ENCODE peak calls at places on chromosomes 1 and 21, in six cellular contexts. F is IMR-90, S is neuronal stem cell, V is kidney epithelial cell, T is left lung, O is cardiac fibroblast. Q is an unnamed sample.

GRCh38 chr1:4743978-4744750 is 89.8 kb downstream of the AJAP1 start:
- DNase-seq in F (no peak), S (no peak), T (peak; percentile 44), O (no peak), V (no peak), Q (no peak)

GRCh38 chr1:201136696-201137392 is 9.9 kb upstream of the ASCL5 start:
- DNase-seq in T (no peak), F (no peak), S (no peak), V (no peak), O (no peak), Q (no peak)

GRCh38 chr1:200245492-200245891 is 164.3 kb downstream of the ZNF281 start:
- DNase-seq in T (no peak), F (peak; percentile 89), V (no peak), S (no peak), O (peak; percentile 33), Q (no peak)

GRCh38 chr1:67061266-67061665 is 7.3 kb upstream of the SLC35D1 start:
- DNase-seq in F (peak; percentile 36), S (no peak), O (no peak), V (no peak), T (no peak), Q (no peak)

GRCh38 chr1:167107456-167107855 is 13.6 kb downstream of the STYXL2 start:
- DNase-seq in S (no peak), V (no peak), O (no peak), T (no peak), F (no peak), Q (no peak)

GRCh38 chr1:25796807-25797458 is 3.1 kb upstream of the SELENON start:
- DNase-seq in V (no peak), S (peak; percentile 82), O (peak; percentile 85), F (peak; percentile 77), T (peak; percentile 88), Q (peak; percentile 33)

GRCh38 chr1:234891427-234891826 is 237.2 kb downstream of the TOMM20 start:
- DNase-seq in T (no peak), F (no peak), O (no peak), V (no peak), S (no peak), Q (no peak)

GRCh38 chr1:207021139-207021861 is 11.3 kb downstream of the C1orf116 start:
- DNase-seq in S (no peak), V (no peak), F (peak; percentile 73), O (peak; percentile 58), T (no peak), Q (no peak)

GRCh38 chr1:147078606-147079399 is 93.5 kb downstream of the PRKAB2 start:
- DNase-seq in V (no peak), F (no peak), S (no peak), O (no peak), T (no peak), Q (no peak)

GRCh38 chr1:43980255-43981134 is 1.5 kb downstream of the B4GALT2 start:
- DNase-seq in V (no peak), O (peak; percentile 21), F (peak; percentile 56), S (no peak), T (peak; percentile 43), Q (no peak)

GRCh38 chr1:112772781-112773180 is 57.6 kb upstream of the PPM1J start:
- DNase-seq in O (peak; percentile 55), T (no peak), S (no peak), V (no peak), F (no peak), Q (no peak)

GRCh38 chr21:44793269-44794030 is 8.2 kb downstream of the UBE2G2 start:
- DNase-seq in V (no peak), S (peak; percentile 59), F (peak; percentile 58), O (peak; percentile 75), T (peak; percentile 86), Q (peak; percentile 11)

GRCh38 chr1:244801246-244801645 is 34.2 kb upstream of the COX20 start:
- DNase-seq in O (peak; percentile 41), S (no peak), V (no peak), T (no peak), F (peak; percentile 13), Q (no peak)

GRCh38 chr1:147496571-147496970 is 44.7 kb upstream of the BCL9 start:
- DNase-seq in T (no peak), O (peak; percentile 69), S (no peak), V (no peak), F (peak; percentile 37), Q (peak; percentile 16)

GRCh38 chr1:244780311-244780710 is 55.1 kb upstream of the COX20 start:
- DNase-seq in V (no peak), T (no peak), O (no peak), F (no peak), S (no peak), Q (no peak)

DNA sequence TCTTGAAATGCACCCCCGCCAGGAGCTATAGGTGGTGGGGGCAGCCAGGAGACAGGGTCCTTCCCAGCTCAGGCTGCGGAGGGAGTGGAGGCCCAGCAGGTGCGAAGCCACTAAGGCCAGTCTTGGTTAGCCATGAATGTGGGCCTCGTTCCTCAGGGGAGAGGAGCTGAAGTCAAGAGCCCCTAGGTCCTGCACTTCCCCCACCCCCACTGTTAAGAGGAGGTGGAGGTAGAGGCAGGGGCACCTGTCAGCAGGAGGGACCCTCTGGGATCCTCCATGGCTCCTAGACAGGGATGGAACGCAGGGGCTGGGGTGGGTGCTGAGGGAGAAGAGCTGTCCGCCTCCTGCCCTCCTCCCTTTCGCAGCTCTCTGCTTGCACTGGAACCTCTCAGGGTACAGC is 37.1 kb downstream of the MATN1 start:
- DNase-seq in F (no peak), O (no peak), V (no peak), T (no peak), S (no peak), Q (no peak)
- H3K4me3 ChIP-seq in F (no peak overlapping the region), O (no peak overlapping the region), V (no peak overlapping the region), T (no peak overlapping the region), S (no peak overlapping the region), Q (no peak overlapping the region)

GRCh38 chr1:47680815-47681475 is 243.1 kb downstream of the FOXD2 start:
- DNase-seq in V (no peak), S (no peak), O (no peak), F (no peak), T (no peak), Q (no peak)

GRCh38 chr1:47682198-47682597 is 244.4 kb downstream of the FOXD2 start:
- DNase-seq in O (no peak), S (no peak), T (no peak), F (no peak), V (no peak), Q (no peak)

GRCh38 chr1:47683402-47683801 is 245.6 kb downstream of the FOXD2 start:
- DNase-seq in T (no peak), S (no peak), O (no peak), F (no peak), V (no peak), Q (no peak)

GRCh38 chr1:47682786-47683350 is 245.0 kb downstream of the FOXD2 start:
- DNase-seq in S (no peak), T (no peak), F (no peak), V (no peak), O (no peak), Q (no peak)

DNA sequence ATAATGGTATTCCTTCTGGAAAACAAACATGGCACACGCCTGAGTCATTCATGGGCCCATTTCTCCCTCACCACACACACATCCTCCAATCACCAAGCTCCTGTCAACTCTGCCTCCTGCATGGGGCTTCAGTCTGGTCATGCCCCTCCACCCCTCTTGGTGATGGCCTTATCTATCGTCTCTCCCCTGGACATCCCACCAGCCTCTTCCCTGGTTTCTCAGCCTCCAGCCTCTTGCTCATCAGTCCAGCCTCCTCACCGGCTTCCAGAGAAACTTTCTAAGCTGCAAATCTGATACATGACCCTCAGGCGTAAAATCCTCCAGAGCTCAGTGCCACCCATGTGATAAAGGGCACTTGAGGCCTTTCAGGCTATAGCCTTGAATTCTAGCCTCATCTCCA is 243.9 kb downstream of the FOXD2 start:
- DNase-seq in F (no peak), O (no peak), T (no peak), S (no peak), V (no peak), Q (no peak)
- H3K4me3 ChIP-seq in F (no peak overlapping the region), O (no peak overlapping the region), T (no peak overlapping the region), S (no peak overlapping the region), V (no peak overlapping the region), Q (no peak overlapping the region)

GRCh38 chr1:151165738-151166505 is at the start of the genes LYSMD1 and SCNM1:
- DNase-seq in T (peak; percentile 94), F (peak; percentile 99), S (peak; percentile 95), O (peak; percentile 99), V (peak; percentile 93), Q (peak; percentile 97)

GRCh38 chr1:151164732-151165280 is 896 bp downstream of the LYSMD1 start:
- DNase-seq in T (no peak), O (peak; percentile 49), F (peak; percentile 9), V (no peak), S (no peak), Q (no peak)

GRCh38 chr1:151165281-151165737 is 393 bp downstream of the LYSMD1 start:
- DNase-seq in S (peak; percentile 66), F (peak; percentile 49), V (no peak), T (no peak), O (peak; percentile 75), Q (peak; percentile 31)

GRCh38 chr1:151167116-151167515 is 1.2 kb downstream of the SCNM1 start:
- DNase-seq in T (no peak), V (no peak), S (no peak), F (no peak), O (no peak), Q (no peak)

GRCh38 chr1:151166506-151166956 is 587 bp downstream of the SCNM1 start:
- DNase-seq in S (no peak), V (no peak), O (peak; percentile 61), F (peak; percentile 73), T (no peak), Q (peak; percentile 36)
- H3K4me3 ChIP-seq in S (peak overlapping the region; percentile 88), V (peak overlapping the region; percentile 54), O (peak overlapping the region; percentile 67), F (peak overlapping the region; percentile 65), T (peak overlapping the region; percentile 57), Q (peak overlapping the region; percentile 96)

GRCh38 chr1:2233468-2233867 is 5.3 kb downstream of the SKI start:
- DNase-seq in S (no peak), T (no peak), O (no peak), V (no peak), F (no peak), Q (no peak)
- H3K4me3 ChIP-seq in S (peak overlapping the region; percentile 5), T (no peak overlapping the region), O (peak overlapping the region; percentile 89), V (no peak overlapping the region), F (no peak overlapping the region), Q (peak overlapping the region; percentile 14)

Q was measured in skeletal muscle cell.